ENCODE peak calls at places on chromosome 22, in ten cellular contexts. M is stimulated activated CD4-positive, alpha-beta T cell treated with anti-CD3 and anti-CD28 coated beads, Interleukin-4, amount 100 ng/mL, for 1 hour; X is HT1080; D is aorta; E is H7; Y is activated T-helper 1 cell treated with Interleukin-2 at 50 U/mL for 16 hours; W is upper lobe of right lung; O is posterior cingulate gyrus; Q is hippocampal formation; I is stimulated activated naive CD8-positive, alpha-beta T cell treated with anti-CD3 and anti-CD28 coated beads, Interleukin-15, Interleukin-2, amounts not matched to agents 100 U/mL and 50 U/mL, for 24 hours. S is an unnamed sample.

GRCh38 chr22:20565079-20565734 is 57.8 kb downstream of the MED15 start:
- DNase-seq in M (no peak), X (no peak), D (peak), E (no peak), Y (no peak), W (peak), O (no peak), Q (no peak), I (no peak), S (no peak)

GRCh38 chr22:48688366-48688765 is 1139.3 kb downstream of the BRD1 start:
- DNase-seq in M (no peak), X (no peak), D (no peak), E (no peak), Y (no peak), W (no peak), O (peak), Q (no peak), I (no peak), S (no peak)

GRCh38 chr22:39242389-39242808 is 2.4 kb downstream of the PDGFB start:
- DNase-seq in M (no peak), X (no peak), D (no peak), E (peak), Y (no peak), W (no peak), O (no peak), Q (no peak), I (no peak), S (no peak)

GRCh38 chr22:22942511-22943329 is 55.1 kb downstream of the IGLL5 start:
- DNase-seq in M (peak), X (peak), D (peak), E (peak), Y (peak), W (peak), O (peak), Q (no peak), I (peak), S (peak)

GRCh38 chr22:49370841-49371301 is 456.8 kb downstream of the BRD1 start:
- DNase-seq in M (no peak), X (no peak), D (no peak), E (no peak), Y (no peak), W (peak), O (peak), Q (no peak), I (no peak), S (no peak)

GRCh38 chr22:20218981-20219380 is 49.1 kb downstream of the RTN4R start:
- DNase-seq in M (no peak), X (no peak), D (no peak), E (no peak), Y (no peak), W (no peak), O (no peak), Q (no peak), I (no peak), S (no peak)

GRCh38 chr22:27670701-27671412 is 130.7 kb downstream of the MN1 start:
- DNase-seq in M (no peak), X (peak), D (peak), E (peak), Y (no peak), W (no peak), O (no peak), Q (peak), I (no peak), S (peak)

GRCh38 chr22:20181194-20181931 is 30.5 kb upstream of the CCDC188 start:
- DNase-seq in M (no peak), X (no peak), D (no peak), E (no peak), Y (no peak), W (no peak), O (no peak), Q (no peak), I (no peak), S (no peak)

GRCh38 chr22:46853191-46853590 is 90.7 kb downstream of the TBC1D22A start:
- DNase-seq in M (no peak), X (no peak), D (no peak), E (no peak), Y (no peak), W (no peak), O (peak), Q (no peak), I (no peak), S (no peak)

GRCh38 chr22:24423519-24424000 is 3.8 kb upstream of the ADORA2A start:
- DNase-seq in M (peak), X (no peak), D (peak), E (peak), Y (peak), W (peak), O (peak), Q (peak), I (peak), S (peak)

GRCh38 chr22:30602049-30602448 is 4.9 kb upstream of the TCN2 start:
- DNase-seq in M (no peak), X (peak), D (no peak), E (no peak), Y (no peak), W (no peak), O (peak), Q (no peak), I (no peak), S (no peak)

GRCh38 chr22:23105919-23106853 is 35.6 kb downstream of the RSPH14 start:
- DNase-seq in M (no peak), X (no peak), D (no peak), E (no peak), Y (no peak), W (no peak), O (no peak), Q (no peak), I (no peak), S (no peak)

GRCh38 chr22:36873614-36874308 is 13.0 kb downstream of the NCF4 start:
- DNase-seq in M (peak), X (peak), D (no peak), E (peak), Y (no peak), W (peak), O (peak), Q (no peak), I (peak), S (no peak)

GRCh38 chr22:45503816-45504702 is 1.4 kb downstream of the FBLN1 start:
- DNase-seq in M (no peak), X (no peak), D (peak), E (peak), Y (no peak), W (no peak), O (peak), Q (no peak), I (peak), S (no peak)

GRCh38 chr22:47686594-47687363 is 924.3 kb downstream of the TBC1D22A start:
- DNase-seq in M (no peak), X (no peak), D (no peak), E (no peak), Y (no peak), W (no peak), O (no peak), Q (no peak), I (no peak), S (no peak)

GRCh38 chr22:37121887-37122591 is 12.5 kb upstream of the TMPRSS6 start:
- DNase-seq in M (peak), X (peak), D (peak), E (no peak), Y (peak), W (peak), O (no peak), Q (no peak), I (peak), S (peak)

GRCh38 chr22:37403267-37403960 is 23.9 kb downstream of the ELFN2 start:
- DNase-seq in M (no peak), X (no peak), D (no peak), E (peak), Y (no peak), W (no peak), O (no peak), Q (no peak), I (no peak), S (no peak)

GRCh38 chr22:31253949-31254348 is 38.3 kb downstream of the PIK3IP1 start:
- DNase-seq in M (no peak), X (no peak), D (no peak), E (peak), Y (no peak), W (peak), O (no peak), Q (no peak), I (no peak), S (no peak)

GRCh38 chr22:28911777-28912669 is 28.7 kb downstream of the ZNRF3 start:
- DNase-seq in M (no peak), X (no peak), D (no peak), E (no peak), Y (no peak), W (no peak), O (peak), Q (no peak), I (no peak), S (no peak)

GRCh38 chr22:26770624-26771023 is 113.2 kb downstream of the MIAT start:
- DNase-seq in M (no peak), X (no peak), D (no peak), E (no peak), Y (no peak), W (no peak), O (no peak), Q (no peak), I (no peak), S (no peak)

GRCh38 chr22:50600541-50600940 is at the start of gene MAPK8IP2:
- DNase-seq in M (no peak), X (no peak), D (no peak), E (peak), Y (no peak), W (no peak), O (peak), Q (no peak), I (no peak), S (no peak)

GRCh38 chr22:17471901-17472566 is 91.3 kb upstream of the SLC25A18 start:
- DNase-seq in M (no peak), X (no peak), D (no peak), E (no peak), Y (no peak), W (no peak), O (peak), Q (no peak), I (no peak), S (no peak)

GRCh38 chr22:17597217-17597616 is 31.3 kb downstream of the ATP6V1E1 start:
- DNase-seq in M (no peak), X (no peak), D (no peak), E (no peak), Y (no peak), W (no peak), O (no peak), Q (no peak), I (no peak), S (no peak)

GRCh38 chr22:44153705-44154104 is 27.0 kb upstream of the PARVG start:
- DNase-seq in M (no peak), X (no peak), D (no peak), E (no peak), Y (no peak), W (no peak), O (no peak), Q (no peak), I (no peak), S (no peak)

GRCh38 chr22:32880906-32881596 is 79.5 kb downstream of the TIMP3 start:
- DNase-seq in M (peak), X (no peak), D (peak), E (peak), Y (no peak), W (peak), O (peak), Q (no peak), I (peak), S (no peak)

GRCh38 chr22:46008291-46008690 is 31.3 kb upstream of the WNT7B start:
- DNase-seq in M (no peak), X (no peak), D (no peak), E (no peak), Y (no peak), W (peak), O (peak), Q (no peak), I (no peak), S (no peak)

GRCh38 chr22:45097061-45097460 is 66.7 kb upstream of the NUP50 start:
- DNase-seq in M (no peak), X (no peak), D (no peak), E (no peak), Y (no peak), W (no peak), O (peak), Q (no peak), I (no peak), S (no peak)

GRCh38 chr22:32661296-32661695 is 140.2 kb upstream of the TIMP3 start:
- DNase-seq in M (no peak), X (peak), D (peak), E (no peak), Y (no peak), W (no peak), O (peak), Q (no peak), I (no peak), S (no peak)

GRCh38 chr22:40138866-40139265 is 38.9 kb upstream of the TNRC6B start:
- DNase-seq in M (no peak), X (no peak), D (no peak), E (no peak), Y (no peak), W (no peak), O (no peak), Q (no peak), I (no peak), S (no peak)

GRCh38 chr22:41782751-41783150 is 17.7 kb upstream of the CCDC134 start:
- DNase-seq in M (no peak), X (no peak), D (peak), E (no peak), Y (no peak), W (no peak), O (no peak), Q (no peak), I (no peak), S (no peak)

GRCh38 chr22:50061824-50062355 is 3.8 kb upstream of the TTLL8 start:
- DNase-seq in M (no peak), X (no peak), D (no peak), E (peak), Y (no peak), W (no peak), O (peak), Q (no peak), I (no peak), S (no peak)

GRCh38 chr22:41504397-41504796 is 35.5 kb downstream of the ACO2 start:
- DNase-seq in M (no peak), X (no peak), D (peak), E (no peak), Y (no peak), W (no peak), O (peak), Q (no peak), I (no peak), S (no peak)

GRCh38 chr22:24703101-24703500 is 71.4 kb downstream of the PIWIL3 start:
- DNase-seq in M (no peak), X (no peak), D (no peak), E (no peak), Y (no peak), W (no peak), O (peak), Q (no peak), I (no peak), S (no peak)

GRCh38 chr22:29093980-29094379 is 21.1 kb downstream of the KREMEN1 start:
- DNase-seq in M (no peak), X (no peak), D (no peak), E (no peak), Y (no peak), W (no peak), O (no peak), Q (no peak), I (no peak), S (no peak)

GRCh38 chr22:50180727-50181521 is 4.8 kb upstream of the TRABD start:
- DNase-seq in M (no peak), X (no peak), D (no peak), E (no peak), Y (no peak), W (no peak), O (peak), Q (no peak), I (no peak), S (peak)

S was measured in activated naive CD8-positive, alpha-beta T cell treated with anti-CD3 and anti-CD28 coated beads, Interleukin-2, amount 10 ng/mL, durations not matched to agents 7 days and 5 days.